ENCODE peak calls at places on chromosomes 3 and 15, in six cellular contexts. One of them, this sample, is unnamed.

GRCh38 chr3:184359610-184360009 is 1.8 kb downstream of the CLCN2 start:
- DNase-seq in heart right ventricle: no peak
- DNase-seq in BJ: no peak
- DNase-seq in esophagus squamous epithelium: no peak
- DNase-seq in GM23248: no peak
- DNase-seq in fibroblast of the aortic adventitia: no peak
- DNase-seq in this sample: no peak

GRCh38 chr3:40055956-40056355 is 246.5 kb downstream of the MYRIP start:
- DNase-seq in GM23248: peak; percentile 35
- DNase-seq in esophagus squamous epithelium: no peak
- DNase-seq in heart right ventricle: no peak
- DNase-seq in BJ: no peak
- DNase-seq in fibroblast of the aortic adventitia: no peak
- DNase-seq in this sample: no peak

GRCh38 chr3:105448338-105448982 is 81.8 kb downstream of the ALCAM start:
- DNase-seq in BJ: no peak
- DNase-seq in GM23248: peak; percentile 41
- DNase-seq in fibroblast of the aortic adventitia: peak; percentile 48
- DNase-seq in heart right ventricle: no peak
- DNase-seq in esophagus squamous epithelium: no peak
- DNase-seq in this sample: no peak

GRCh38 chr15:68354268-68354667 is 76.7 kb downstream of the FEM1B start:
- DNase-seq in heart right ventricle: no peak
- DNase-seq in BJ: no peak
- DNase-seq in fibroblast of the aortic adventitia: no peak
- DNase-seq in GM23248: peak; percentile 12
- DNase-seq in esophagus squamous epithelium: no peak
- DNase-seq in this sample: no peak

GRCh38 chr3:62951037-62951613 is 75.9 kb upstream of the CADPS start:
- DNase-seq in heart right ventricle: no peak
- DNase-seq in GM23248: no peak
- DNase-seq in BJ: no peak
- DNase-seq in esophagus squamous epithelium: no peak
- DNase-seq in fibroblast of the aortic adventitia: no peak
- DNase-seq in this sample: no peak

GRCh38 chr3:115512565-115513410 is 110.5 kb upstream of the GAP43 start:
- DNase-seq in heart right ventricle: no peak
- DNase-seq in BJ: no peak
- DNase-seq in GM23248: peak; percentile 67
- DNase-seq in esophagus squamous epithelium: no peak
- DNase-seq in fibroblast of the aortic adventitia: peak; percentile 56
- DNase-seq in this sample: no peak

GRCh38 chr3:31858439-31858838 is 122.6 kb downstream of the OSBPL10 start:
- DNase-seq in heart right ventricle: no peak
- DNase-seq in GM23248: no peak
- DNase-seq in fibroblast of the aortic adventitia: no peak
- DNase-seq in esophagus squamous epithelium: no peak
- DNase-seq in BJ: no peak
- DNase-seq in this sample: no peak

GRCh38 chr3:8345396-8345795 is 156.2 kb upstream of the LMCD1 start:
- DNase-seq in esophagus squamous epithelium: no peak
- DNase-seq in BJ: no peak
- DNase-seq in heart right ventricle: no peak
- DNase-seq in fibroblast of the aortic adventitia: no peak
- DNase-seq in GM23248: peak; percentile 6
- DNase-seq in this sample: no peak

GRCh38 chr3:129576514-129577345 is 29.7 kb downstream of the PLXND1 start:
- DNase-seq in BJ: no peak
- DNase-seq in heart right ventricle: no peak
- DNase-seq in GM23248: no peak
- DNase-seq in fibroblast of the aortic adventitia: no peak
- DNase-seq in esophagus squamous epithelium: peak; percentile 47
- DNase-seq in this sample: no peak

GRCh38 chr15:40242671-40243070 is 3.8 kb downstream of the PAK6 start:
- DNase-seq in esophagus squamous epithelium: no peak
- DNase-seq in BJ: no peak
- DNase-seq in GM23248: no peak
- DNase-seq in fibroblast of the aortic adventitia: no peak
- DNase-seq in heart right ventricle: no peak
- DNase-seq in this sample: no peak

GRCh38 chr15:78007965-78008886 is 69.3 kb downstream of the TBC1D2B start:
- DNase-seq in fibroblast of the aortic adventitia: peak; percentile 85
- DNase-seq in GM23248: peak; percentile 95
- DNase-seq in BJ: no peak
- DNase-seq in esophagus squamous epithelium: no peak
- DNase-seq in heart right ventricle: peak; percentile 49
- DNase-seq in this sample: peak; percentile 90

GRCh38 chr3:197555281-197556261 is at the start of gene BDH1:
- DNase-seq in heart right ventricle: peak; percentile 8
- DNase-seq in fibroblast of the aortic adventitia: no peak
- DNase-seq in esophagus squamous epithelium: no peak
- DNase-seq in GM23248: peak; percentile 36
- DNase-seq in BJ: no peak
- DNase-seq in this sample: no peak

GRCh38 chr3:193777524-193777923 is 184.5 kb downstream of the OPA1 start:
- DNase-seq in fibroblast of the aortic adventitia: no peak
- DNase-seq in GM23248: no peak
- DNase-seq in esophagus squamous epithelium: no peak
- DNase-seq in heart right ventricle: no peak
- DNase-seq in BJ: no peak
- DNase-seq in this sample: no peak

GRCh38 chr3:14885307-14885706 is 62.1 kb upstream of the NR2C2 start:
- DNase-seq in GM23248: no peak
- DNase-seq in esophagus squamous epithelium: no peak
- DNase-seq in fibroblast of the aortic adventitia: no peak
- DNase-seq in BJ: no peak
- DNase-seq in heart right ventricle: no peak
- DNase-seq in this sample: no peak

GRCh38 chr15:99211926-99212325 is 37.5 kb downstream of the TTC23 start:
- DNase-seq in fibroblast of the aortic adventitia: no peak
- DNase-seq in GM23248: peak; percentile 21
- DNase-seq in BJ: no peak
- DNase-seq in heart right ventricle: no peak
- DNase-seq in esophagus squamous epithelium: no peak
- DNase-seq in this sample: no peak

GRCh38 chr15:40388941-40389823 is 6.7 kb downstream of the KNSTRN start:
- DNase-seq in GM23248: no peak
- DNase-seq in fibroblast of the aortic adventitia: no peak
- DNase-seq in heart right ventricle: no peak
- DNase-seq in esophagus squamous epithelium: no peak
- DNase-seq in BJ: no peak
- DNase-seq in this sample: no peak

GRCh38 chr3:98577178-98577895 is 16.1 kb downstream of the CPOX start:
- DNase-seq in GM23248: peak; percentile 66
- DNase-seq in fibroblast of the aortic adventitia: peak; percentile 15
- DNase-seq in BJ: peak; percentile 25
- DNase-seq in esophagus squamous epithelium: no peak
- DNase-seq in heart right ventricle: no peak
- DNase-seq in this sample: no peak

GRCh38 chr15:76809704-76810103 is 95.4 kb downstream of the SCAPER start:
- DNase-seq in fibroblast of the aortic adventitia: no peak
- DNase-seq in GM23248: no peak
- DNase-seq in heart right ventricle: no peak
- DNase-seq in BJ: no peak
- DNase-seq in esophagus squamous epithelium: no peak
- DNase-seq in this sample: no peak

GRCh38 chr3:138638641-138639040 is 30.1 kb downstream of the FAIM start:
- DNase-seq in esophagus squamous epithelium: no peak
- DNase-seq in GM23248: no peak
- DNase-seq in heart right ventricle: no peak
- DNase-seq in fibroblast of the aortic adventitia: no peak
- DNase-seq in BJ: no peak
- DNase-seq in this sample: no peak

DNA sequence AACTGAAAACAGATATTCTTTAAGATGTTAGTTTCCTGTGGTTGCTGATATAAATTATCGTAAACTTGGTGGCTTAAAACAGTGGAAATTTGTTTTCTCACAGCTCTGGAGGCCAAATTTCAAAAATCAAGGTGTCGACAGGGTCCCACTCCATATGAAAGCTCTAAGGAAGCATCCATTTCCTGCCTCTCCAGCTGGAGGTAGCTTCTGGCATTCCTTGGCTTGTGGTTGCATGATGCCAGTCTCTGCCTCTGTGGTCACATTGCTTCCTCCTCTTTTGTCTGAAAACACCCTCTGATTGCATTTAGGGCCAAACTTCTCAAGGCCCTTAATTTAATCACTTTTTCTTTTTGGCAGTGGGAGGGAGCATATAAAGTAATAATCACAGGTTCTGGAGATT is 96.8 kb downstream of the PPM1L start:
- DNase-seq in GM23248: no peak
- DNase-seq in BJ: no peak
- DNase-seq in heart right ventricle: no peak
- DNase-seq in fibroblast of the aortic adventitia: no peak
- DNase-seq in esophagus squamous epithelium: no peak
- DNase-seq in this sample: no peak
- H3K4me3 ChIP-seq in GM23248: no peak overlapping the region
- H3K4me3 ChIP-seq in BJ: no peak overlapping the region
- H3K4me3 ChIP-seq in heart right ventricle: no peak overlapping the region
- H3K4me3 ChIP-seq in fibroblast of the aortic adventitia: no peak overlapping the region
- H3K4me3 ChIP-seq in esophagus squamous epithelium: no peak overlapping the region
- H3K4me3 ChIP-seq in this sample: no peak overlapping the region

DNA sequence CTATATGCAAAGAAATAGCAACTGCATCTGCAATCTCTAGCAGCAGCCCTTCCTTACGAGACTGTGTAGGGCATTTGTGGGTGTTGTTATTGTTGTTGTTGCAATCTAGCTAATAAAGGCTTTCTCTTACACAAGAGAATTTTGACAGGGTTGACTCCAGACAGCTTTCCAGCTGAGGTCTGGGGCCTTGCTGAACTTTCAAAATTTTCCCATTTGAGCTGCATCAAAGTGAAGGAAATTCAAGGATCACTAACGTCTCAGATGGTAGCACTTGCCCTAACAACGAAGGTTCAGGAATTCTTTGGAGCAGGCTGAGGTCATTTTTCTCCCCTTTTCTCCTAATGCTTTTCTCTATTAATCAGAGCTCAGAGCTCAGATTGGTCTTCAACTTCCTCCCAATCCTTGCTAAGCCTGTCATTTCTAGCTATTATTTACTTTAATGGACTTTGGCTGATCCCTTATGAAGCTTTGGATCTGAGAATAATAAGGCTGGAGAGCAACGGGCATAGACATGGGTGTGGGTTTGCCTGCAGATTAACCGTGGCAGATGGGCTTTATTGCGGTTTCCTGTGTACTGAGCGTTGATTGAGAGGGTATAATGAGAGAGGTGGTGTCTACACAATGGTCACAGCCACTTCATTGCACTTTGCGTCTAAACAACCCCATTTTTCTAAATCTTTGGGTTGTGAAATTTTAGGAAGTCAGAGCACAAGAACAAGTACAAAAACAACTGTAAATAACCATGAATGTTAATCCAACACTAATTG is 614.0 kb upstream of the AGTR1 start:
- DNase-seq in GM23248: no peak
- DNase-seq in heart right ventricle: no peak
- DNase-seq in esophagus squamous epithelium: no peak
- DNase-seq in BJ: no peak
- DNase-seq in fibroblast of the aortic adventitia: no peak
- DNase-seq in this sample: no peak
- H3K4me3 ChIP-seq in GM23248: no peak overlapping the region
- H3K4me3 ChIP-seq in heart right ventricle: no peak overlapping the region
- H3K4me3 ChIP-seq in esophagus squamous epithelium: no peak overlapping the region
- H3K4me3 ChIP-seq in BJ: no peak overlapping the region
- H3K4me3 ChIP-seq in fibroblast of the aortic adventitia: no peak overlapping the region
- H3K4me3 ChIP-seq in this sample: no peak overlapping the region

GRCh38 chr15:96353378-96353930 is 23.0 kb downstream of the NR2F2 start:
- DNase-seq in GM23248: no peak
- DNase-seq in BJ: no peak
- DNase-seq in esophagus squamous epithelium: no peak
- DNase-seq in heart right ventricle: no peak
- DNase-seq in fibroblast of the aortic adventitia: no peak
- DNase-seq in this sample: no peak
- H3K4me3 ChIP-seq in GM23248: peak overlapping the region; percentile 80
- H3K4me3 ChIP-seq in BJ: peak overlapping the region; percentile 60
- H3K4me3 ChIP-seq in esophagus squamous epithelium: peak overlapping the region; percentile 71
- H3K4me3 ChIP-seq in heart right ventricle: peak overlapping the region; percentile 56
- H3K4me3 ChIP-seq in fibroblast of the aortic adventitia: peak overlapping the region; percentile 75
- H3K4me3 ChIP-seq in this sample: no peak overlapping the region

GRCh38 chr3:180116658-180117057 is 79.9 kb upstream of the PEX5L start:
- DNase-seq in BJ: no peak
- DNase-seq in heart right ventricle: no peak
- DNase-seq in GM23248: no peak
- DNase-seq in fibroblast of the aortic adventitia: no peak
- DNase-seq in esophagus squamous epithelium: no peak
- DNase-seq in this sample: no peak
- H3K4me3 ChIP-seq in BJ: no peak overlapping the region
- H3K4me3 ChIP-seq in heart right ventricle: no peak overlapping the region
- H3K4me3 ChIP-seq in GM23248: no peak overlapping the region
- H3K4me3 ChIP-seq in fibroblast of the aortic adventitia: no peak overlapping the region
- H3K4me3 ChIP-seq in esophagus squamous epithelium: no peak overlapping the region
- H3K4me3 ChIP-seq in this sample: no peak overlapping the region

DNA sequence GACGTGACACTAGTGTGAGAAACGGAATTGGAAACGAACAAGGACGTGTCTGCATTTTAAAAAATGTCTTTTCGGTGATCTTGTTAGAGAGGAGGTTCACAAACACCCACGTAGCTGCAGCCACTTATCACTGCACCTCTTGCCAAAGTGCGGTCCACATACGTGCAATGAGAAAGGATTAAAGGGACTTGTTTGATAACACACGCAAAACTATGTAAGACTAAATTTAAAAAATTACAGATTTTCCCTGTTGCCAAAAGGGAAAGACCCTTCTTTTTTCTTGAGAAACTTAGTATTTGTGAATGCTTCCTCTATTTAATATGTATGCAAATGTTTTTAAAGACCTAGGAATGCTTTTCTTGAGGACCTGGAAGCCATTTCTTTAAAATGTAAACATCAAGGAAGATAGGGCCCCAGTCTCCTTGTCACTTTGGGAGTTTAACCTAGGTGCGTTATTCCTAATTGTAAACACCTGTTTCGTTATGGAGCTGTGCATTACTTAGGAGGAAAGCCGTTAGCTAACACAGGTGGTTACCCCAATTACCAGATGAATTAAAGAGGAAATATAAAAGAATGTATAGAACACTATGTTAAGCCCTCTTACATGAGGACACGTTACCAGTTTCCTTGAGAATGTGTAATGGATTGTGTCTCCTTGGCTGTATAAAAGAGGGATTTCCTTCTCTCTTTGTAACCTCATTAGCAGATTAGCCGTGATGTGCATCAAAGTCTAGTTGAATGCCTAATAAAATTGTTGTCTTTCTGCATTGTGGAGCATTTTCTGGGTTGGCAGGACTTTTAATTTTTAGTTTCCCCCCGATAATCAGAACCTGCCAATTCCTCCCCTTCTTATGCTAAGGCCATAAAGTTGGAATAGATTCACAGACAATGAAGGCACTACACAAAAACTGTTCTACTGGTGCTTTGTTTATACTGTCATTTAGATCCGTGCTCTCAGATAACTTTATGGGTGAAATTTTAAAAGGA is 1.0 kb downstream of the LEKR1 start:
- DNase-seq in esophagus squamous epithelium: no peak
- DNase-seq in heart right ventricle: no peak
- DNase-seq in GM23248: no peak
- DNase-seq in fibroblast of the aortic adventitia: no peak
- DNase-seq in BJ: no peak
- DNase-seq in this sample: no peak
- H3K4me3 ChIP-seq in esophagus squamous epithelium: peak overlapping the region; percentile 84
- H3K4me3 ChIP-seq in heart right ventricle: peak overlapping the region; percentile 54
- H3K4me3 ChIP-seq in GM23248: peak overlapping the region; percentile 78
- H3K4me3 ChIP-seq in fibroblast of the aortic adventitia: peak overlapping the region; percentile 76
- H3K4me3 ChIP-seq in BJ: peak overlapping the region; percentile 60
- H3K4me3 ChIP-seq in this sample: peak overlapping the region; percentile 69

This sample was measured in right atrium auricular region.